ENCODE peak calls at places on chromosomes 6 and 20, in seven cellular contexts. A is activated naive CD4-positive, alpha-beta T cell treated with Interleukin-2 at 50 U/mL for 16 hours; X is AG09319; T is A172; H is midbrain; S is amniotic stem cell; V is GDM1. M is an unnamed sample.

GRCh38 chr6:166041277-166041676 is 126.4 kb downstream of the TBXT start:
- DNase-seq in A (no peak), X (no peak), T (no peak), H (no peak), S (no peak), V (no peak), M (no peak)

GRCh38 chr6:47248446-47248845 is 61.3 kb downstream of the TNFRSF21 start:
- DNase-seq in A (no peak), X (no peak), T (no peak), H (no peak), S (no peak), V (no peak), M (no peak)

GRCh38 chr6:162965366-162965765 is 237.6 kb downstream of the PACRG start:
- DNase-seq in A (no peak), X (no peak), T (no peak), H (no peak), S (no peak), V (no peak), M (no peak)

GRCh38 chr6:157531169-157531985 is 150.4 kb downstream of the ZDHHC14 start:
- DNase-seq in A (no peak), X (no peak), T (no peak), H (no peak), S (no peak), V (no peak), M (no peak)

GRCh38 chr20:35947489-35947888 is 6.8 kb downstream of the SCAND1 start:
- DNase-seq in A (peak), X (no peak), T (peak), H (no peak), S (no peak), V (no peak), M (no peak)

GRCh38 chr20:32681175-32682084 is 7.7 kb upstream of the C20orf203 start:
- DNase-seq in A (no peak), X (no peak), T (peak), H (no peak), S (no peak), V (peak), M (no peak)

GRCh38 chr6:125477141-125477540 is 175.4 kb upstream of the HDDC2 start:
- DNase-seq in A (no peak), X (no peak), T (no peak), H (no peak), S (no peak), V (no peak), M (no peak)

GRCh38 chr20:19462491-19462890 is 250.0 kb downstream of the SLC24A3 start:
- DNase-seq in A (no peak), X (no peak), T (no peak), H (no peak), S (no peak), V (no peak), M (no peak)

GRCh38 chr20:48102821-48103635 is 317.7 kb upstream of the SULF2 start:
- DNase-seq in A (no peak), X (no peak), T (no peak), H (no peak), S (no peak), V (no peak), M (peak)

GRCh38 chr6:40888456-40888990 is 150.5 kb downstream of the UNC5CL start:
- DNase-seq in A (no peak), X (no peak), T (no peak), H (no peak), S (no peak), V (no peak), M (no peak)

GRCh38 chr6:140636698-140637402 is 1262.4 kb upstream of the CITED2 start:
- DNase-seq in A (no peak), X (no peak), T (no peak), H (peak), S (no peak), V (no peak), M (no peak)

GRCh38 chr6:37785688-37786270 is 33.7 kb upstream of the ZFAND3 start:
- DNase-seq in A (no peak), X (no peak), T (no peak), H (no peak), S (no peak), V (no peak), M (no peak)

GRCh38 chr20:36645998-36646397 is at the start of gene SLA2:
- DNase-seq in A (peak), X (no peak), T (no peak), H (no peak), S (no peak), V (peak), M (no peak)

GRCh38 chr6:72286911-72287311 is 335.0 kb upstream of the KCNQ5 start:
- DNase-seq in A (no peak), X (peak), T (peak), H (no peak), S (peak), V (no peak), M (no peak)

GRCh38 chr6:69865126-69865525 is 1.2 kb upstream of the COL19A1 start:
- DNase-seq in A (no peak), X (peak), T (peak), H (no peak), S (no peak), V (no peak), M (no peak)

GRCh38 chr20:33251496-33251895 is 15.7 kb downstream of the BPIFA1 start:
- DNase-seq in A (no peak), X (no peak), T (no peak), H (no peak), S (no peak), V (no peak), M (no peak)

GRCh38 chr20:47298624-47299023 is 57.9 kb downstream of the ZMYND8 start:
- DNase-seq in A (no peak), X (no peak), T (no peak), H (no peak), S (no peak), V (no peak), M (no peak)

GRCh38 chr6:34146801-34147592 is 1.1 kb upstream of the GRM4 start:
- DNase-seq in A (no peak), X (no peak), T (no peak), H (no peak), S (no peak), V (no peak), M (no peak)